ENCODE peak calls at places on chromosomes 7 and 10, in four cellular contexts. One of them, this sample, is unnamed.

GRCh38 chr7:41005381-41005901 is 697.4 kb downstream of the INHBA start:
- DNase-seq in DMS79: no peak
- DNase-seq in AG09319: peak
- DNase-seq in left ventricle myocardium inferior: no peak
- DNase-seq in this sample: peak

GRCh38 chr10:69360485-69361302 is 56.0 kb downstream of the TACR2 start:
- DNase-seq in DMS79: peak
- DNase-seq in AG09319: peak
- DNase-seq in left ventricle myocardium inferior: peak
- DNase-seq in this sample: no peak

GRCh38 chr10:72682626-72683025 is 9.3 kb upstream of the MCU start:
- DNase-seq in DMS79: no peak
- DNase-seq in AG09319: no peak
- DNase-seq in left ventricle myocardium inferior: no peak
- DNase-seq in this sample: no peak

GRCh38 chr10:60208676-60209269 is 180.9 kb downstream of the ANK3 start:
- DNase-seq in DMS79: no peak
- DNase-seq in AG09319: peak
- DNase-seq in left ventricle myocardium inferior: no peak
- DNase-seq in this sample: peak

GRCh38 chr10:79088176-79088575 is 19.4 kb downstream of the ZMIZ1 start:
- DNase-seq in DMS79: no peak
- DNase-seq in AG09319: no peak
- DNase-seq in left ventricle myocardium inferior: no peak
- DNase-seq in this sample: no peak

GRCh38 chr10:21614000-21614399 is 80.0 kb downstream of the MLLT10 start:
- DNase-seq in DMS79: no peak
- DNase-seq in AG09319: no peak
- DNase-seq in left ventricle myocardium inferior: no peak
- DNase-seq in this sample: no peak

GRCh38 chr7:87702326-87702725 is 74.1 kb downstream of the RUNDC3B start:
- DNase-seq in DMS79: no peak
- DNase-seq in AG09319: no peak
- DNase-seq in left ventricle myocardium inferior: no peak
- DNase-seq in this sample: peak

GRCh38 chr10:85789125-85789524 is 577.5 kb downstream of the GRID1 start:
- DNase-seq in DMS79: no peak
- DNase-seq in AG09319: no peak
- DNase-seq in left ventricle myocardium inferior: no peak
- DNase-seq in this sample: no peak

GRCh38 chr7:142855756-142856564 is 1.1 kb downstream of the EPHB6 start:
- DNase-seq in DMS79: no peak
- DNase-seq in AG09319: no peak
- DNase-seq in left ventricle myocardium inferior: peak
- DNase-seq in this sample: no peak

GRCh38 chr7:35624299-35625186 is 70.4 kb downstream of the HERPUD2 start:
- DNase-seq in DMS79: no peak
- DNase-seq in AG09319: no peak
- DNase-seq in left ventricle myocardium inferior: no peak
- DNase-seq in this sample: peak

GRCh38 chr10:59854571-59854970 is 51.8 kb downstream of the CCDC6 start:
- DNase-seq in DMS79: no peak
- DNase-seq in AG09319: no peak
- DNase-seq in left ventricle myocardium inferior: no peak
- DNase-seq in this sample: no peak

GRCh38 chr7:604038-604883 is 84.6 kb upstream of the PDGFA start:
- DNase-seq in DMS79: no peak
- DNase-seq in AG09319: no peak
- DNase-seq in left ventricle myocardium inferior: peak
- DNase-seq in this sample: peak

GRCh38 chr7:85030893-85031292 is 156.0 kb downstream of the SEMA3D start:
- DNase-seq in DMS79: peak
- DNase-seq in AG09319: peak
- DNase-seq in left ventricle myocardium inferior: no peak
- DNase-seq in this sample: no peak

GRCh38 chr10:78996449-78997129 is 72.2 kb upstream of the ZMIZ1 start:
- DNase-seq in DMS79: no peak
- DNase-seq in AG09319: no peak
- DNase-seq in left ventricle myocardium inferior: no peak
- DNase-seq in this sample: no peak

GRCh38 chr10:77970869-77971803 is 44.6 kb upstream of the DLG5 start:
- DNase-seq in DMS79: no peak
- DNase-seq in AG09319: peak
- DNase-seq in left ventricle myocardium inferior: peak
- DNase-seq in this sample: peak

GRCh38 chr10:3348561-3348960 is 176.0 kb upstream of the PITRM1 start:
- DNase-seq in DMS79: no peak
- DNase-seq in AG09319: no peak
- DNase-seq in left ventricle myocardium inferior: no peak
- DNase-seq in this sample: no peak

GRCh38 chr10:132961-133898 is 2.0 kb upstream of the ZMYND11 start:
- DNase-seq in DMS79: no peak
- DNase-seq in AG09319: no peak
- DNase-seq in left ventricle myocardium inferior: no peak
- DNase-seq in this sample: peak

GRCh38 chr10:113993489-113993932 is 50.2 kb upstream of the ADRB1 start:
- DNase-seq in DMS79: no peak
- DNase-seq in AG09319: no peak
- DNase-seq in left ventricle myocardium inferior: peak
- DNase-seq in this sample: no peak

GRCh38 chr10:114801411-114801813 is 20.2 kb upstream of the FHIP2A start:
- DNase-seq in DMS79: no peak
- DNase-seq in AG09319: no peak
- DNase-seq in left ventricle myocardium inferior: no peak
- DNase-seq in this sample: no peak

GRCh38 chr7:78090616-78091015 is 292.0 kb downstream of the PHTF2 start:
- DNase-seq in DMS79: no peak
- DNase-seq in AG09319: no peak
- DNase-seq in left ventricle myocardium inferior: no peak
- DNase-seq in this sample: no peak

GRCh38 chr10:31602541-31603244 is 283.7 kb downstream of the ZEB1 start:
- DNase-seq in DMS79: no peak
- DNase-seq in AG09319: peak
- DNase-seq in left ventricle myocardium inferior: peak
- DNase-seq in this sample: no peak

GRCh38 chr10:88152720-88153119 is 289.3 kb downstream of the PTEN start:
- DNase-seq in DMS79: no peak
- DNase-seq in AG09319: peak
- DNase-seq in left ventricle myocardium inferior: no peak
- DNase-seq in this sample: peak

GRCh38 chr10:35526775-35527174 is 78.4 kb upstream of the GJD4 start:
- DNase-seq in DMS79: no peak
- DNase-seq in AG09319: no peak
- DNase-seq in left ventricle myocardium inferior: no peak
- DNase-seq in this sample: no peak

This sample was measured in trophoblast cell.